ENCODE peak calls at places on chromosomes 3 and 15, in eight cellular contexts. A is heart left ventricle; Y is fibroblast of lung; K is foreskin keratinocyte; F is colonic mucosa; Q is cardiac muscle cell; N is CD8-positive, alpha-beta T cell; U is neural progenitor cell. C is an unnamed sample.

GRCh38 chr15:80518522-80518921 is 114.3 kb downstream of the ARNT2 start:
- DNase-seq in K (no peak), N (no peak), Y (no peak), F (no peak), A (no peak), Q (no peak), U (no peak), C (no peak)

GRCh38 chr15:40245666-40246065 is 6.8 kb downstream of the PAK6 start:
- DNase-seq in A (no peak), U (no peak), Q (no peak), Y (no peak), F (no peak), N (no peak), K (no peak), C (peak; percentile 2)

GRCh38 chr15:33322091-33322490 is 11.3 kb downstream of the RYR3 start:
- DNase-seq in A (no peak), N (no peak), K (no peak), U (no peak), F (no peak), Q (no peak), Y (no peak), C (no peak)

GRCh38 chr15:100879461-100880138 is at the start of gene ALDH1A3:
- DNase-seq in A (peak; percentile 23), Q (peak; percentile 25), U (peak; percentile 56), K (no peak), N (no peak), Y (no peak), F (no peak), C (peak; percentile 74)

GRCh38 chr3:127831723-127832172 is 9.4 kb upstream of the MGLL start:
- DNase-seq in Y (peak; percentile 70), F (peak; percentile 81), K (no peak), U (peak; percentile 67), A (peak; percentile 54), Q (peak; percentile 63), N (no peak), C (peak; percentile 56)

GRCh38 chr15:55721554-55722185 is 21.3 kb downstream of the PRTG start:
- DNase-seq in U (no peak), F (no peak), K (no peak), Y (no peak), N (no peak), Q (no peak), A (no peak), C (no peak)

GRCh38 chr3:51282931-51283330 is 102.2 kb upstream of the MANF start:
- DNase-seq in K (peak; percentile 45), Q (no peak), N (no peak), Y (peak; percentile 8), U (no peak), F (no peak), A (no peak), C (no peak)

GRCh38 chr3:45497963-45498362 is 96.6 kb upstream of the LIMD1 start:
- DNase-seq in N (peak; percentile 24), F (no peak), U (no peak), Y (no peak), Q (no peak), K (no peak), A (no peak), C (no peak)

GRCh38 chr15:62644874-62645755 is 397.4 kb upstream of the TPM1 start:
- DNase-seq in Y (no peak), Q (no peak), F (no peak), U (no peak), N (no peak), K (no peak), A (no peak), C (no peak)

GRCh38 chr15:58392611-58393161 is 39.1 kb upstream of the LIPC start:
- DNase-seq in K (no peak), N (no peak), F (peak; percentile 50), Y (no peak), A (no peak), Q (peak; percentile 18), U (no peak), C (no peak)

GRCh38 chr3:15023719-15024118 is 41.4 kb downstream of the MRPS25 start:
- DNase-seq in F (no peak), A (no peak), N (no peak), Y (no peak), Q (no peak), U (no peak), K (no peak), C (no peak)

GRCh38 chr3:43231276-43232000 is 54.9 kb upstream of the SNRK start:
- DNase-seq in Y (peak; percentile 8), A (no peak), K (no peak), Q (no peak), U (no peak), F (no peak), N (no peak), C (no peak)

GRCh38 chr3:187277129-187277462 is 14.4 kb downstream of the MASP1 start:
- DNase-seq in N (no peak), F (no peak), K (no peak), A (no peak), Q (no peak), U (no peak), Y (no peak), C (no peak)

GRCh38 chr3:187274977-187275338 is 16.6 kb downstream of the MASP1 start:
- DNase-seq in K (peak; percentile 41), Y (no peak), U (peak; percentile 91), Q (no peak), A (no peak), N (no peak), F (no peak), C (no peak)

GRCh38 chr3:187274315-187274976 is 17.1 kb downstream of the MASP1 start:
- DNase-seq in K (no peak), F (no peak), A (no peak), Q (no peak), U (no peak), N (no peak), Y (no peak), C (no peak)

GRCh38 chr3:187280644-187281043 is 10.9 kb downstream of the MASP1 start:
- DNase-seq in N (no peak), U (no peak), Q (no peak), Y (no peak), A (no peak), K (no peak), F (no peak), C (no peak)

DNA sequence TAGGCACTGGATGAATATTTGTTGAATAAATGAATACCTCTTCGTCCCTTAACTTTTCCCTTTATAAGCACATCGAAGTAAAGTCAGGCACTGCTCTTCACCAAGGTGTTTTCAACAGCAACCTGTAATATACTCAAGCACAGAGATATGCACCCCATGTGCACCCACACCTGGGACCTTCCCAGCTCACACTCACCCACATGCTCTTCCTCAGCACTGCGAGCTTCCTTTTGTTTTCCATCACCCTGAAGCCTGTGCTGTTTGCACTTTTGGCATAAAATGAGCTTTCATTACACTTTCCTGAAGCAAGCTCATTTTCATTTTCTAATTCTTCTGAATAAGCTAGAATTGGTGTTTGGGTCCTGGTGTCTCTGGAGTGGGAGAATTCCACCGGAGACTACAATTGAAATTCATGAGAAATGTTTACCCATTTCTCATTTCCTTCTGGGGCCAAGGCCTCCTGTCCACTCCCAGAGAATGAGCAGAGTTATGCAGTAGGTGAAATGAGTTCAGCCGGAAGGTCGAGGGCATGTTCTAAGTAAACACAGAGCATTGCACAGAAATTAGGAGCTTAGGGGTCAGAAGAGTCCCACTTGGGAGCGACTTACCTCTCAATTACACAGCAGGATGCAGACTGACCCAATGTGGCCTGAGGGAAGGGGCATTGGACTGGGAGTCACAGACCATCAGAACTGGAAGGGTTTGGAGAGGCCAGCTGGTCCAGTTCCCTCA is 15.0 kb downstream of the MASP1 start:
- DNase-seq in N (no peak), Q (no peak), Y (no peak), F (no peak), U (no peak), A (no peak), K (no peak), C (no peak)
- H3K27ac ChIP-seq in N (no peak overlapping the region), Q (peak overlapping the region; percentile 86), Y (no peak overlapping the region), F (no peak overlapping the region), U (no peak overlapping the region), A (no peak overlapping the region), K (no peak overlapping the region), C (no peak overlapping the region)

DNA sequence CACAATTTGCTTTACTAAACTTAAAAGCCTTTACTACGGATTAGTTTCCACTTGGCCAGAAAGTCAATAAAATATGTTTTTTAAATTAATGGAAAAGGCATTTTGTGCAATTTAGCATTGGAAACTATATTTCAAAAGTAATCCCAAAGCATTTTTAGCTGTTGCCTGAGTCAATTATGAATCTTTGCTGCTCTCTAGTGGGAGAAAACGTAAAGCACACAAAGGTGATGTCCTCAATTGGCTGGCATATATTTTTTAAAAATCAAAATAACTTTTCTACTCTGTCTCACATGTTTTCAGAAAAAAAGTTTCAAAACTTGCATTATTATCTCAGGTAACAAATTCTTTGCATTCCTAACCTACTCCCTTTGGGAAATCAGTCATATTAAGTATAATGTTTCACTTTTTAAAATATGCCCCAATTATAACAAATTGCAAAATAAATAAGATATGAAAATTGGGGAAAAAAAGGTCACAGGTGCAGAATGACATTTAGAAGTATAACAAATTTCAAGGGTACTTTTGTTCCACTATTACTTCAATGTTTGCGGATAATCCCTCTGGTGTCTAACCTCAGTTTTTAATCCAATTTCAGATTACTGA is 47.2 kb upstream of the TEX55 start:
- DNase-seq in N (no peak), K (peak; percentile 3), A (no peak), Q (peak; percentile 60), U (peak; percentile 49), F (no peak), Y (peak; percentile 51), C (no peak)
- TF ChIP-seq CTCF in N (peak; percentile 90), K (peak; percentile 84), A (peak; percentile 71), Q (peak; percentile 67), U (peak; percentile 93), F (peak; percentile 61), Y (peak; percentile 64), C (peak; percentile 59)

DNA sequence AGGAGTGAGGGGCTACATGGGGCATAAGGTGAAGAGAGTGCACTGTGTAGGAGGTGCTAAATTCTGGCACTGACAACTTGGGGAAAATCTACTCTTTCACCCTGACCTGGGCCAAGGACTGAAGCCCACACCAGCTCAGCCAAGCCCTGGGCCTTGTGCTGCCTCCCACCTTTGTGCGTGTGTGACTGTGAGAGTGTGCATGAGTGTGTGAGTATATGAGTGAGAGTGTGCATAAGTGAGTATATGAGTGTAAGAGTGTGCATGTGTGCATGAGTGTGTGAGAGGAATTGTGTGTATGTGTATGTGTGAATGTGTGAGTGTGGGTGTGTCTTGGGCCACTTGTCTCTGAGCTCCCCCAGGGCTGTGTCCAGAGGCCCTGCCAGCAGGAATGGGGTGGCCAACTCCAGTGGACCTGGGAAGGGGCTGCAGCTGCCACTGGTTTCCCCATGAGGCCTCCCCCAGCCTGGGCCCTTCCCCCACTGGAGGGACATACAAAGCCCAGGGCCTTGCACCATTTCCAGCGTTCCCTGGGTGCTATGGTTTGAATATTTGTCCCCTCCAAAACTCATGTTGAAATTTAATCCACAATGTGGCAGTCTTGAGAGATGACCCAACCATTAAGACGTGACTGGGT is 15.2 kb downstream of the C3orf22 start:
- DNase-seq in A (peak; percentile 3), K (no peak), Y (no peak), U (no peak), F (peak; percentile 11), Q (no peak), N (no peak), C (no peak)
- H3K27ac ChIP-seq in A (no peak overlapping the region), K (no peak overlapping the region), Y (no peak overlapping the region), U (no peak overlapping the region), F (no peak overlapping the region), Q (no peak overlapping the region), N (no peak overlapping the region), C (no peak overlapping the region)

GRCh38 chr3:60829058-60829457 is 422.2 kb downstream of the FHIT start:
- DNase-seq in F (no peak), A (no peak), Q (no peak), Y (no peak), N (no peak), U (no peak), K (no peak), C (no peak)

GRCh38 chr3:60826511-60826910 is 424.7 kb downstream of the FHIT start:
- DNase-seq in U (no peak), A (no peak), K (no peak), Q (no peak), N (no peak), F (no peak), Y (no peak), C (no peak)

GRCh38 chr3:60827666-60828065 is 423.6 kb downstream of the FHIT start:
- DNase-seq in Q (no peak), N (no peak), U (no peak), K (no peak), A (no peak), F (no peak), Y (no peak), C (no peak)
- TF ChIP-seq CTCF in Q (no peak), N (no peak), U (no peak), K (no peak), A (no peak), F (no peak), Y (no peak), C (no peak)